ENCODE peak calls at places on chromosomes 12 and 14, in seven cellular contexts. Y, Z, E, U, D, S and H are unnamed samples.
A peak's percentile ranks its signal among the peaks of the same experiment; 100 is the strongest.

GRCh38 chr12:74328623-74329022 is 209.0 kb upstream of the ATXN7L3B start:
- DNase-seq in Y (no peak), Z (no peak), E (no peak), U (no peak), D (no peak), S (no peak), H (no peak)

GRCh38 chr12:128763395-128763794 is 60.4 kb downstream of the SLC15A4 start:
- DNase-seq in Y (no peak), Z (no peak), E (no peak), U (no peak), D (no peak), S (no peak), H (no peak)

GRCh38 chr12:119446459-119446858 is 111.9 kb downstream of the CCDC60 start:
- DNase-seq in Y (no peak), Z (no peak), E (no peak), U (no peak), D (no peak), S (no peak), H (no peak)

GRCh38 chr12:106581543-106582263 is 1.1 kb upstream of the RFX4 start:
- DNase-seq in Y (no peak), Z (no peak), E (no peak), U (no peak), D (no peak), S (no peak), H (no peak)

GRCh38 chr14:34501997-34502396 is 37.5 kb downstream of the EAPP start:
- DNase-seq in Y (no peak), Z (no peak), E (no peak), U (no peak), D (no peak), S (no peak), H (no peak)

GRCh38 chr14:72683787-72684186 is 210.1 kb downstream of the DPF3 start:
- DNase-seq in Y (no peak), Z (no peak), E (no peak), U (no peak), D (no peak), S (no peak), H (no peak)

GRCh38 chr12:74957231-74957630 is 252.4 kb downstream of the KCNC2 start:
- DNase-seq in Y (no peak), Z (no peak), E (no peak), U (no peak), D (no peak), S (no peak), H (no peak)

GRCh38 chr14:90381999-90382451 is 14.8 kb upstream of the CALM1 start:
- DNase-seq in Y (no peak), Z (peak; percentile 69), E (no peak), U (peak; percentile 58), D (peak; percentile 50), S (peak; percentile 98), H (no peak)

GRCh38 chr14:68203871-68204270 is 384.3 kb downstream of the RAD51B start:
- DNase-seq in Y (no peak), Z (no peak), E (no peak), U (no peak), D (no peak), S (no peak), H (no peak)

GRCh38 chr14:73234029-73234428 is 3.3 kb upstream of the PAPLN start:
- DNase-seq in Y (no peak), Z (no peak), E (no peak), U (no peak), D (no peak), S (no peak), H (no peak)

GRCh38 chr14:31967669-31967975 is 109.5 kb upstream of the ARHGAP5 start:
- DNase-seq in Y (no peak), Z (no peak), E (no peak), U (no peak), D (no peak), S (no peak), H (no peak)

GRCh38 chr12:124720687-124721500 is 142.8 kb downstream of the SCARB1 start:
- DNase-seq in Y (no peak), Z (peak; percentile 59), E (peak; percentile 87), U (peak; percentile 93), D (no peak), S (no peak), H (no peak)

GRCh38 chr12:105861232-105861631 is 277.5 kb downstream of the NUAK1 start:
- DNase-seq in Y (no peak), Z (no peak), E (no peak), U (no peak), D (no peak), S (no peak), H (no peak)

GRCh38 chr14:75697918-75698317 is 36.9 kb downstream of the TTLL5 start:
- DNase-seq in Y (no peak), Z (no peak), E (no peak), U (no peak), D (no peak), S (no peak), H (no peak)

GRCh38 chr12:46664771-46665287 is 161.0 kb downstream of the SLC38A4 start:
- DNase-seq in Y (peak; percentile 83), Z (no peak), E (peak; percentile 84), U (peak; percentile 24), D (no peak), S (peak; percentile 21), H (no peak)

GRCh38 chr12:56080556-56081138 is 682 bp downstream of the ERBB3 start:
- DNase-seq in Y (no peak), Z (peak; percentile 55), E (no peak), U (peak; percentile 42), D (no peak), S (peak; percentile 95), H (no peak)

GRCh38 chr14:33774161-33774560 is 176.7 kb downstream of the EGLN3 start:
- DNase-seq in Y (no peak), Z (no peak), E (no peak), U (no peak), D (no peak), S (no peak), H (no peak)

GRCh38 chr12:128833418-128833817 is 9.7 kb upstream of the SLC15A4 start:
- DNase-seq in Y (no peak), Z (no peak), E (no peak), U (no peak), D (no peak), S (no peak), H (no peak)

GRCh38 chr12:50934371-50934851 is 17.9 kb upstream of the HIGD1C start:
- DNase-seq in Y (no peak), Z (no peak), E (no peak), U (no peak), D (no peak), S (no peak), H (no peak)

GRCh38 chr14:24243336-24243836 is 963 bp upstream of the TINF2 start:
- DNase-seq in Y (no peak), Z (no peak), E (no peak), U (no peak), D (no peak), S (peak; percentile 47), H (no peak)

GRCh38 chr12:52258335-52258901 is 16.0 kb upstream of the KRT86 start:
- DNase-seq in Y (no peak), Z (no peak), E (no peak), U (no peak), D (no peak), S (peak; percentile 25), H (no peak)

GRCh38 chr14:52068741-52069616 is at the start of gene NID2:
- DNase-seq in Y (peak; percentile 93), Z (peak; percentile 78), E (peak; percentile 79), U (peak; percentile 30), D (peak; percentile 59), S (no peak), H (peak; percentile 64)

GRCh38 chr14:37588667-37588955 is 6.4 kb downstream of the FOXA1 start:
- DNase-seq in Y (no peak), Z (no peak), E (no peak), U (peak; percentile 70), D (no peak), S (no peak), H (no peak)
- H3K4me3 ChIP-seq in Y (no peak overlapping the region), Z (no peak overlapping the region), E (no peak overlapping the region), U (peak overlapping the region; percentile 63), D (no peak overlapping the region), S (no peak overlapping the region), H (no peak overlapping the region)

GRCh38 chr12:644293-644639 is 19.0 kb downstream of the NINJ2 start:
- DNase-seq in Y (no peak), Z (no peak), E (no peak), U (no peak), D (no peak), S (no peak), H (no peak)
- H3K4me3 ChIP-seq in Y (no peak overlapping the region), Z (no peak overlapping the region), E (no peak overlapping the region), U (no peak overlapping the region), D (no peak overlapping the region), S (no peak overlapping the region), H (no peak overlapping the region)

GRCh38 chr12:4540170-4540569 is 1.5 kb downstream of the RAD51AP1 start:
- DNase-seq in Y (no peak), Z (no peak), E (no peak), U (no peak), D (no peak), S (no peak), H (no peak)

GRCh38 chr12:4538207-4539160 is at the start of gene RAD51AP1:
- DNase-seq in Y (peak; percentile 96), Z (peak; percentile 94), E (peak; percentile 94), U (peak; percentile 93), D (peak; percentile 91), S (peak; percentile 97), H (peak; percentile 86)

GRCh38 chr12:4535871-4536270 is 2.8 kb upstream of the RAD51AP1 start:
- DNase-seq in Y (no peak), Z (no peak), E (no peak), U (no peak), D (no peak), S (no peak), H (no peak)

GRCh38 chr12:4540633-4541032 is 1.9 kb downstream of the RAD51AP1 start:
- DNase-seq in Y (no peak), Z (no peak), E (no peak), U (no peak), D (no peak), S (no peak), H (no peak)

GRCh38 chr12:4539167-4539870 is 629 bp downstream of the RAD51AP1 start:
- DNase-seq in Y (no peak), Z (no peak), E (no peak), U (no peak), D (no peak), S (no peak), H (no peak)
- H3K4me3 ChIP-seq in Y (peak overlapping the region; percentile 95), Z (peak overlapping the region; percentile 73), E (peak overlapping the region; percentile 99), U (peak overlapping the region; percentile 80), D (peak overlapping the region; percentile 56), S (peak overlapping the region; percentile 36), H (peak overlapping the region; percentile 82)

GRCh38 chr14:99564903-99565259 is 39.1 kb downstream of the CCDC85C start:
- DNase-seq in Y (no peak), Z (no peak), E (no peak), U (no peak), D (no peak), S (no peak), H (no peak)
- H3K4me3 ChIP-seq in Y (no peak overlapping the region), Z (no peak overlapping the region), E (no peak overlapping the region), U (no peak overlapping the region), D (no peak overlapping the region), S (no peak overlapping the region), H (no peak overlapping the region)